ENCODE peak calls at places on chromosome 20, in seven cellular contexts. One of them, this sample, is unnamed.

GRCh38 chr20:60117040-60117439 is 158.8 kb downstream of the CDH26 start:
- DNase-seq in stimulated activated CD4-positive, alpha-beta T cell treated with anti-CD3 and anti-CD28 coated beads, Interleukin-4, amount 100 ng/mL, for 4 hours: no peak
- DNase-seq in activated CD4-positive, alpha-beta T cell treated with anti-CD3 and anti-CD28 coated beads, Interleukin-2, amount 50 U/mL, for 1 hour: no peak
- DNase-seq in lower lobe of right lung: no peak
- DNase-seq in T-helper 2 cell: no peak
- DNase-seq in occipital lobe: no peak
- DNase-seq in nephron progenitor cell: no peak
- DNase-seq in this sample: no peak

GRCh38 chr20:46167080-46167479 is 49.0 kb downstream of the CD40 start:
- DNase-seq in stimulated activated CD4-positive, alpha-beta T cell treated with anti-CD3 and anti-CD28 coated beads, Interleukin-4, amount 100 ng/mL, for 4 hours: no peak
- DNase-seq in activated CD4-positive, alpha-beta T cell treated with anti-CD3 and anti-CD28 coated beads, Interleukin-2, amount 50 U/mL, for 1 hour: no peak
- DNase-seq in lower lobe of right lung: no peak
- DNase-seq in T-helper 2 cell: no peak
- DNase-seq in occipital lobe: no peak
- DNase-seq in nephron progenitor cell: no peak
- DNase-seq in this sample: no peak

GRCh38 chr20:38804682-38805501 is 605 bp upstream of the PPP1R16B start:
- DNase-seq in stimulated activated CD4-positive, alpha-beta T cell treated with anti-CD3 and anti-CD28 coated beads, Interleukin-4, amount 100 ng/mL, for 4 hours: peak
- DNase-seq in activated CD4-positive, alpha-beta T cell treated with anti-CD3 and anti-CD28 coated beads, Interleukin-2, amount 50 U/mL, for 1 hour: peak
- DNase-seq in lower lobe of right lung: peak
- DNase-seq in T-helper 2 cell: peak
- DNase-seq in occipital lobe: no peak
- DNase-seq in nephron progenitor cell: no peak
- DNase-seq in this sample: no peak

GRCh38 chr20:50724851-50725721 is 6.3 kb upstream of the PARD6B start:
- DNase-seq in stimulated activated CD4-positive, alpha-beta T cell treated with anti-CD3 and anti-CD28 coated beads, Interleukin-4, amount 100 ng/mL, for 4 hours: peak
- DNase-seq in activated CD4-positive, alpha-beta T cell treated with anti-CD3 and anti-CD28 coated beads, Interleukin-2, amount 50 U/mL, for 1 hour: no peak
- DNase-seq in lower lobe of right lung: no peak
- DNase-seq in T-helper 2 cell: no peak
- DNase-seq in occipital lobe: peak
- DNase-seq in nephron progenitor cell: peak
- DNase-seq in this sample: no peak

GRCh38 chr20:47790032-47790965 is 5.0 kb upstream of the SULF2 start:
- DNase-seq in stimulated activated CD4-positive, alpha-beta T cell treated with anti-CD3 and anti-CD28 coated beads, Interleukin-4, amount 100 ng/mL, for 4 hours: no peak
- DNase-seq in activated CD4-positive, alpha-beta T cell treated with anti-CD3 and anti-CD28 coated beads, Interleukin-2, amount 50 U/mL, for 1 hour: no peak
- DNase-seq in lower lobe of right lung: no peak
- DNase-seq in T-helper 2 cell: no peak
- DNase-seq in occipital lobe: no peak
- DNase-seq in nephron progenitor cell: no peak
- DNase-seq in this sample: no peak

GRCh38 chr20:63574156-63574828 is at the start of gene HELZ2:
- DNase-seq in stimulated activated CD4-positive, alpha-beta T cell treated with anti-CD3 and anti-CD28 coated beads, Interleukin-4, amount 100 ng/mL, for 4 hours: peak
- DNase-seq in activated CD4-positive, alpha-beta T cell treated with anti-CD3 and anti-CD28 coated beads, Interleukin-2, amount 50 U/mL, for 1 hour: peak
- DNase-seq in lower lobe of right lung: peak
- DNase-seq in T-helper 2 cell: peak
- DNase-seq in occipital lobe: peak
- DNase-seq in nephron progenitor cell: peak
- DNase-seq in this sample: peak

GRCh38 chr20:15611579-15611978 is 961.7 kb downstream of the KIF16B start:
- DNase-seq in stimulated activated CD4-positive, alpha-beta T cell treated with anti-CD3 and anti-CD28 coated beads, Interleukin-4, amount 100 ng/mL, for 4 hours: no peak
- DNase-seq in activated CD4-positive, alpha-beta T cell treated with anti-CD3 and anti-CD28 coated beads, Interleukin-2, amount 50 U/mL, for 1 hour: no peak
- DNase-seq in lower lobe of right lung: no peak
- DNase-seq in T-helper 2 cell: no peak
- DNase-seq in occipital lobe: no peak
- DNase-seq in nephron progenitor cell: no peak
- DNase-seq in this sample: no peak

GRCh38 chr20:48841196-48841860 is 13.5 kb upstream of the PREX1 start:
- DNase-seq in stimulated activated CD4-positive, alpha-beta T cell treated with anti-CD3 and anti-CD28 coated beads, Interleukin-4, amount 100 ng/mL, for 4 hours: no peak
- DNase-seq in activated CD4-positive, alpha-beta T cell treated with anti-CD3 and anti-CD28 coated beads, Interleukin-2, amount 50 U/mL, for 1 hour: no peak
- DNase-seq in lower lobe of right lung: no peak
- DNase-seq in T-helper 2 cell: no peak
- DNase-seq in occipital lobe: no peak
- DNase-seq in nephron progenitor cell: no peak
- DNase-seq in this sample: no peak

GRCh38 chr20:41386502-41387427 is 20.1 kb upstream of the EMILIN3 start:
- DNase-seq in stimulated activated CD4-positive, alpha-beta T cell treated with anti-CD3 and anti-CD28 coated beads, Interleukin-4, amount 100 ng/mL, for 4 hours: no peak
- DNase-seq in activated CD4-positive, alpha-beta T cell treated with anti-CD3 and anti-CD28 coated beads, Interleukin-2, amount 50 U/mL, for 1 hour: no peak
- DNase-seq in lower lobe of right lung: peak
- DNase-seq in T-helper 2 cell: no peak
- DNase-seq in occipital lobe: no peak
- DNase-seq in nephron progenitor cell: no peak
- DNase-seq in this sample: no peak

GRCh38 chr20:33909331-33909921 is 84.3 kb upstream of the RALY start:
- DNase-seq in stimulated activated CD4-positive, alpha-beta T cell treated with anti-CD3 and anti-CD28 coated beads, Interleukin-4, amount 100 ng/mL, for 4 hours: no peak
- DNase-seq in activated CD4-positive, alpha-beta T cell treated with anti-CD3 and anti-CD28 coated beads, Interleukin-2, amount 50 U/mL, for 1 hour: no peak
- DNase-seq in lower lobe of right lung: no peak
- DNase-seq in T-helper 2 cell: no peak
- DNase-seq in occipital lobe: no peak
- DNase-seq in nephron progenitor cell: no peak
- DNase-seq in this sample: no peak

GRCh38 chr20:17856024-17856564 is 112.5 kb downstream of the SNX5 start:
- DNase-seq in stimulated activated CD4-positive, alpha-beta T cell treated with anti-CD3 and anti-CD28 coated beads, Interleukin-4, amount 100 ng/mL, for 4 hours: no peak
- DNase-seq in activated CD4-positive, alpha-beta T cell treated with anti-CD3 and anti-CD28 coated beads, Interleukin-2, amount 50 U/mL, for 1 hour: no peak
- DNase-seq in lower lobe of right lung: no peak
- DNase-seq in T-helper 2 cell: no peak
- DNase-seq in occipital lobe: no peak
- DNase-seq in nephron progenitor cell: no peak
- DNase-seq in this sample: no peak

GRCh38 chr20:7926767-7927166 is 13.5 kb downstream of the HAO1 start:
- DNase-seq in stimulated activated CD4-positive, alpha-beta T cell treated with anti-CD3 and anti-CD28 coated beads, Interleukin-4, amount 100 ng/mL, for 4 hours: no peak
- DNase-seq in activated CD4-positive, alpha-beta T cell treated with anti-CD3 and anti-CD28 coated beads, Interleukin-2, amount 50 U/mL, for 1 hour: no peak
- DNase-seq in lower lobe of right lung: no peak
- DNase-seq in T-helper 2 cell: no peak
- DNase-seq in occipital lobe: no peak
- DNase-seq in nephron progenitor cell: no peak
- DNase-seq in this sample: no peak

GRCh38 chr20:50215917-50216316 is 25.3 kb downstream of the CEBPB start:
- DNase-seq in stimulated activated CD4-positive, alpha-beta T cell treated with anti-CD3 and anti-CD28 coated beads, Interleukin-4, amount 100 ng/mL, for 4 hours: no peak
- DNase-seq in activated CD4-positive, alpha-beta T cell treated with anti-CD3 and anti-CD28 coated beads, Interleukin-2, amount 50 U/mL, for 1 hour: no peak
- DNase-seq in lower lobe of right lung: peak
- DNase-seq in T-helper 2 cell: no peak
- DNase-seq in occipital lobe: no peak
- DNase-seq in nephron progenitor cell: no peak
- DNase-seq in this sample: no peak

GRCh38 chr20:32982617-32983458 is 21.4 kb downstream of the SUN5 start:
- DNase-seq in stimulated activated CD4-positive, alpha-beta T cell treated with anti-CD3 and anti-CD28 coated beads, Interleukin-4, amount 100 ng/mL, for 4 hours: no peak
- DNase-seq in activated CD4-positive, alpha-beta T cell treated with anti-CD3 and anti-CD28 coated beads, Interleukin-2, amount 50 U/mL, for 1 hour: no peak
- DNase-seq in lower lobe of right lung: no peak
- DNase-seq in T-helper 2 cell: no peak
- DNase-seq in occipital lobe: no peak
- DNase-seq in nephron progenitor cell: no peak
- DNase-seq in this sample: no peak

GRCh38 chr20:11585752-11586352 is 331.8 kb upstream of the BTBD3 start:
- DNase-seq in stimulated activated CD4-positive, alpha-beta T cell treated with anti-CD3 and anti-CD28 coated beads, Interleukin-4, amount 100 ng/mL, for 4 hours: no peak
- DNase-seq in activated CD4-positive, alpha-beta T cell treated with anti-CD3 and anti-CD28 coated beads, Interleukin-2, amount 50 U/mL, for 1 hour: no peak
- DNase-seq in lower lobe of right lung: no peak
- DNase-seq in T-helper 2 cell: no peak
- DNase-seq in occipital lobe: no peak
- DNase-seq in nephron progenitor cell: no peak
- DNase-seq in this sample: peak

GRCh38 chr20:38725959-38726848 is 1.9 kb downstream of the SLC32A1 start:
- DNase-seq in stimulated activated CD4-positive, alpha-beta T cell treated with anti-CD3 and anti-CD28 coated beads, Interleukin-4, amount 100 ng/mL, for 4 hours: peak
- DNase-seq in activated CD4-positive, alpha-beta T cell treated with anti-CD3 and anti-CD28 coated beads, Interleukin-2, amount 50 U/mL, for 1 hour: peak
- DNase-seq in lower lobe of right lung: no peak
- DNase-seq in T-helper 2 cell: no peak
- DNase-seq in occipital lobe: no peak
- DNase-seq in nephron progenitor cell: peak
- DNase-seq in this sample: no peak

GRCh38 chr20:36732456-36732855 is 13.4 kb downstream of the NDRG3 start:
- DNase-seq in stimulated activated CD4-positive, alpha-beta T cell treated with anti-CD3 and anti-CD28 coated beads, Interleukin-4, amount 100 ng/mL, for 4 hours: no peak
- DNase-seq in activated CD4-positive, alpha-beta T cell treated with anti-CD3 and anti-CD28 coated beads, Interleukin-2, amount 50 U/mL, for 1 hour: no peak
- DNase-seq in lower lobe of right lung: no peak
- DNase-seq in T-helper 2 cell: no peak
- DNase-seq in occipital lobe: no peak
- DNase-seq in nephron progenitor cell: no peak
- DNase-seq in this sample: no peak

GRCh38 chr20:8272758-8273157 is 140.7 kb downstream of the PLCB1 start:
- DNase-seq in stimulated activated CD4-positive, alpha-beta T cell treated with anti-CD3 and anti-CD28 coated beads, Interleukin-4, amount 100 ng/mL, for 4 hours: no peak
- DNase-seq in activated CD4-positive, alpha-beta T cell treated with anti-CD3 and anti-CD28 coated beads, Interleukin-2, amount 50 U/mL, for 1 hour: no peak
- DNase-seq in lower lobe of right lung: no peak
- DNase-seq in T-helper 2 cell: no peak
- DNase-seq in occipital lobe: no peak
- DNase-seq in nephron progenitor cell: no peak
- DNase-seq in this sample: no peak

This sample was measured in hypothalamus.